ENCODE peak calls at places on chromosomes 13 and 19, in ten cellular contexts. F, D, Q, I, S, W, K, G, O and E are unnamed samples.
A peak's percentile ranks its signal among the peaks of the same experiment; 100 is the strongest.

GRCh38 chr13:104485571-104485970 is 1419.4 kb upstream of the SLC10A2 start:
- DNase-seq in I (no peak), Q (no peak), D (no peak), G (no peak), O (no peak), K (no peak), F (no peak), W (no peak), S (no peak), E (no peak)

GRCh38 chr13:20964904-20965303 is 62.4 kb upstream of the XPO4 start:
- DNase-seq in D (no peak), S (no peak), W (no peak), F (no peak), I (no peak), G (no peak), Q (no peak), O (no peak), K (no peak), E (no peak)

GRCh38 chr19:21568816-21569496 is 63.6 kb downstream of the ZNF429 start:
- DNase-seq in I (peak; percentile 94), K (peak; percentile 88), F (peak; percentile 92), S (peak; percentile 83), D (no peak), G (no peak), Q (peak; percentile 88), W (no peak), O (peak; percentile 93), E (peak; percentile 82)

GRCh38 chr13:48595330-48596127 is 58.2 kb upstream of the CYSLTR2 start:
- DNase-seq in F (peak; percentile 76), Q (peak; percentile 75), W (peak; percentile 12), G (peak; percentile 26), I (peak; percentile 67), D (no peak), S (peak; percentile 63), O (peak; percentile 66), K (peak; percentile 56), E (no peak)

GRCh38 chr19:41324921-41325639 is 15.1 kb downstream of the CCDC97 start:
- DNase-seq in G (no peak), W (peak; percentile 89), K (peak; percentile 63), Q (peak; percentile 82), F (peak; percentile 82), S (no peak), O (peak; percentile 88), D (no peak), I (peak; percentile 88), E (no peak)

GRCh38 chr13:19763618-19764017 is 19.1 kb downstream of the PSPC1 start:
- DNase-seq in D (no peak), O (no peak), S (no peak), K (no peak), W (no peak), Q (no peak), G (no peak), I (no peak), F (no peak), E (no peak)

GRCh38 chr13:31998131-31998530 is 33.4 kb upstream of the FRY start:
- DNase-seq in G (no peak), D (no peak), W (no peak), O (no peak), Q (no peak), K (peak; percentile 33), I (no peak), F (no peak), S (peak; percentile 57), E (no peak)

GRCh38 chr19:42693760-42694350 is 46.4 kb downstream of the PSG3 start:
- DNase-seq in I (no peak), S (no peak), D (peak; percentile 33), G (peak; percentile 2), W (peak; percentile 26), F (peak; percentile 18), O (no peak), Q (no peak), K (no peak), E (no peak)

GRCh38 chr19:57477191-57478008 is at the start of gene ZNF772:
- DNase-seq in W (peak; percentile 82), K (peak; percentile 80), S (peak; percentile 91), G (peak; percentile 74), I (peak; percentile 92), D (peak; percentile 87), F (peak; percentile 94), Q (peak; percentile 95), O (peak; percentile 84), E (peak; percentile 95)

GRCh38 chr19:57473646-57474045 is 3.7 kb downstream of the ZNF772 start:
- DNase-seq in G (no peak), D (no peak), F (no peak), W (no peak), S (no peak), Q (no peak), I (no peak), O (no peak), K (no peak), E (no peak)
- H3K4me3 ChIP-seq in G (no peak overlapping the region), D (no peak overlapping the region), F (peak overlapping the region; percentile 7), W (no peak overlapping the region), S (no peak overlapping the region), Q (no peak overlapping the region), I (no peak overlapping the region), O (no peak overlapping the region), K (no peak overlapping the region), E (no peak overlapping the region)

GRCh38 chr13:99743079-99743478 is 228.5 kb downstream of the ZIC5 start:
- DNase-seq in W (no peak), D (no peak), F (no peak), S (no peak), O (no peak), Q (no peak), G (no peak), I (no peak), K (no peak), E (no peak)

GRCh38 chr13:99749627-99750026 is 221.9 kb downstream of the ZIC5 start:
- DNase-seq in W (no peak), S (no peak), I (no peak), G (no peak), K (no peak), F (no peak), Q (no peak), D (no peak), O (no peak), E (no peak)

GRCh38 chr13:99750951-99751350 is 220.6 kb downstream of the ZIC5 start:
- DNase-seq in W (no peak), K (no peak), D (no peak), Q (no peak), I (no peak), G (no peak), F (no peak), O (no peak), S (no peak), E (no peak)

GRCh38 chr13:99751517-99752199 is 219.9 kb downstream of the ZIC5 start:
- DNase-seq in O (no peak), G (no peak), W (no peak), K (peak; percentile 57), I (no peak), Q (no peak), D (no peak), F (no peak), S (no peak), E (no peak)

GRCh38 chr13:99746857-99747710 is 224.5 kb downstream of the ZIC5 start:
- DNase-seq in Q (no peak), S (no peak), W (no peak), O (no peak), K (no peak), I (no peak), D (peak; percentile 68), F (no peak), G (no peak), E (no peak)
- H3K4me3 ChIP-seq in Q (no peak overlapping the region), S (no peak overlapping the region), W (no peak overlapping the region), O (no peak overlapping the region), K (no peak overlapping the region), I (no peak overlapping the region), D (peak overlapping the region; percentile 3), F (no peak overlapping the region), G (no peak overlapping the region), E (no peak overlapping the region)

DNA sequence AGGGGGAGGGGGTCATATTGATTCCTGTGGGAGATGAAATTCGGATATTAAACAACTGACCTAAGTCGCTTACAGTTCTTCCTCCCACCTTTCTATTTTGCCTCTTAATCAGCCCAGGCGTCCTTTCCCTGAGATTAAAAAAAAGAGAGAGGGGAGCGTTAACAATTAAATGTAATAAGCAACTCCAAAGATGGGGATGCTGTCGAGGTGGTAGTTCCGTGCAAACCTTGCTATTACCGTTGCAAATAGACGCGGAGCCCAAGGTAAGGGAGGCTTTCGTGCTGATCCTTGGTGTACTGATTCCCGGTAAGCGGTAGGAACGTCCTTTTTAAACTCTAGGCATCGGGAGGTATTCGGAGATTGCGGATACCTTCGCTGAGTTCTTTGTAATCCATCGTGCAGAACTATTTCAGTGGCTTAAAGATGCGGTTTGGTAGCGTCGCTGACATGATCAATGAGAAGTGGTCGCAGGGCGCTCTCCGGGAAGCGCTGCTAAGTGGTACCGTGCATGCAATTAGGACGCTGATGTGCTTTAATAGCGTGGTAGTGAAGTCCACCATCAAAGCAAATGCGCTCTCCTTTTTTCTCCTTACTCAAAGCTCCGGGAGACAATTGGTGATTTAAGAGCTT is 3.1 kb downstream of the SLITRK5 start:
- DNase-seq in W (no peak), S (no peak), O (no peak), F (no peak), G (no peak), Q (no peak), I (no peak), D (no peak), K (no peak), E (no peak)
- H3K4me3 ChIP-seq in W (no peak overlapping the region), S (peak overlapping the region; percentile 61), O (no peak overlapping the region), F (no peak overlapping the region), G (no peak overlapping the region), Q (no peak overlapping the region), I (no peak overlapping the region), D (peak overlapping the region; percentile 61), K (no peak overlapping the region), E (peak overlapping the region; percentile 54)

GRCh38 chr19:29702958-29703320 is 12.1 kb downstream of the C19orf12 start:
- DNase-seq in I (no peak), W (no peak), O (no peak), G (no peak), D (no peak), S (no peak), K (no peak), F (no peak), Q (no peak), E (no peak)

GRCh38 chr19:29704562-29705558 is 10.2 kb downstream of the C19orf12 start:
- DNase-seq in D (no peak), F (no peak), O (no peak), S (no peak), W (no peak), Q (no peak), I (no peak), G (no peak), K (no peak), E (no peak)

GRCh38 chr19:29708553-29709439 is 6.3 kb downstream of the C19orf12 start:
- DNase-seq in K (peak; percentile 51), G (no peak), S (no peak), D (no peak), F (peak; percentile 72), W (no peak), I (no peak), Q (peak; percentile 66), O (no peak), E (peak; percentile 31)

GRCh38 chr19:29706635-29707034 is 8.4 kb downstream of the C19orf12 start:
- DNase-seq in G (no peak), S (no peak), O (no peak), K (no peak), W (no peak), F (no peak), D (no peak), Q (no peak), I (peak; percentile 23), E (no peak)

DNA sequence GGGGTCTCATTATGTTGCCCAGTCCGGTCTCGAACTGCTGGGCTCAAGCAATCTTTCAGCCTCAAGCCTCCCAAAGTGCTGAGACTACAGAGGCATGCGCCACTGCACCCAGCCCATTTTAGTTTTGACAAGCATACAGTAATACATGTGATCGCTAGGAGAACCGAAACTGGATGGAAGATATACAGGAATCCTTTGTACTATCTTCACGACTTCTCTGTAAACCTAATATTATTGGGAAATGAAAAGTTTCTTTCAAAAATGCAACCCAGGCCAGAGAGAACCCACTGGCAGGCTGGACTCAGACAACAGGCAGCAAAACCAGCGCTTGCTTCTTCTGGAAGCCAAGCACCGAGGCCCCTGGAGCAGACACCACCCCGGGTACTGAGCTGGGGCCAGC is 9.4 kb downstream of the C19orf12 start:
- DNase-seq in F (no peak), O (no peak), I (peak; percentile 18), W (no peak), D (no peak), Q (no peak), K (no peak), G (no peak), S (no peak), E (no peak)
- H3K4me3 ChIP-seq in F (no peak overlapping the region), O (no peak overlapping the region), I (no peak overlapping the region), W (no peak overlapping the region), D (no peak overlapping the region), Q (no peak overlapping the region), K (no peak overlapping the region), G (no peak overlapping the region), S (no peak overlapping the region), E (no peak overlapping the region)